ENCODE peak calls at places on chromosomes 7 and 10, in six cellular contexts. V is A673; N is neural crest cell; U is astrocyte; D is left ventricle myocardium inferior; G is CD8-positive, alpha-beta T cell. P is an unnamed sample.

GRCh38 chr7:3551536-3551935 is 250.5 kb downstream of the SDK1 start:
- DNase-seq in G (no peak), V (no peak), N (no peak), U (no peak), D (no peak), P (no peak)

GRCh38 chr7:130639391-130639790 is 29.2 kb downstream of the COPG2 start:
- DNase-seq in U (no peak), G (no peak), D (no peak), V (peak; percentile 24), N (no peak), P (no peak)

GRCh38 chr10:63887600-63888396 is 366.6 kb downstream of the REEP3 start:
- DNase-seq in D (no peak), U (no peak), N (no peak), G (no peak), V (no peak), P (no peak)

GRCh38 chr10:67837519-67838314 is at the start of gene DNAJC12:
- DNase-seq in V (peak; percentile 96), N (no peak), G (no peak), D (no peak), U (peak; percentile 59), P (peak; percentile 85)

GRCh38 chr7:1749864-1750466 is 79.9 kb downstream of the ELFN1 start:
- DNase-seq in V (no peak), G (no peak), N (no peak), U (no peak), D (peak; percentile 50), P (peak; percentile 7)

GRCh38 chr10:17214991-17215781 is 12.9 kb upstream of the VIM start:
- DNase-seq in V (peak; percentile 94), U (peak; percentile 98), G (no peak), N (no peak), D (no peak), P (peak; percentile 98)

GRCh38 chr7:44471436-44471835 is 19.0 kb downstream of the NUDCD3 start:
- DNase-seq in D (no peak), G (no peak), V (no peak), U (no peak), N (no peak), P (no peak)

GRCh38 chr7:46577394-46577793 is 656.3 kb upstream of the IGFBP3 start:
- DNase-seq in D (no peak), V (no peak), U (no peak), G (no peak), N (no peak), P (no peak)

GRCh38 chr7:116354171-116354545 is 143.8 kb downstream of the TES start:
- DNase-seq in G (no peak), D (peak; percentile 41), U (peak; percentile 90), N (no peak), V (no peak), P (peak; percentile 91)

GRCh38 chr10:84540022-84540616 is 211.7 kb downstream of the CCSER2 start:
- DNase-seq in V (peak; percentile 23), N (no peak), D (no peak), G (no peak), U (peak; percentile 89), P (peak; percentile 40)

GRCh38 chr7:47764746-47765145 is 182.8 kb upstream of the TNS3 start:
- DNase-seq in U (no peak), V (no peak), D (no peak), N (no peak), G (no peak), P (peak; percentile 33)

GRCh38 chr7:47405921-47406765 is 175.8 kb downstream of the TNS3 start:
- DNase-seq in V (no peak), D (peak; percentile 79), N (no peak), U (peak; percentile 69), G (no peak), P (peak; percentile 74)

GRCh38 chr10:12243860-12244620 is 48.1 kb downstream of the CDC123 start:
- DNase-seq in G (no peak), V (no peak), D (no peak), U (no peak), N (no peak), P (no peak)

GRCh38 chr7:112283382-112283910 is 77.0 kb downstream of the ZNF277 start:
- DNase-seq in U (no peak), G (no peak), N (no peak), D (no peak), V (no peak), P (no peak)

GRCh38 chr7:99551329-99551728 is 585 bp downstream of the FAM200A start:
- DNase-seq in U (no peak), D (no peak), V (no peak), N (no peak), G (no peak), P (peak; percentile 12)

GRCh38 chr10:45179716-45180115 is 135.7 kb downstream of the OR13A1 start:
- DNase-seq in D (no peak), N (no peak), U (no peak), G (no peak), V (no peak), P (peak; percentile 42)

GRCh38 chr10:125037145-125037544 is 95.2 kb downstream of the ZRANB1 start:
- DNase-seq in D (no peak), U (peak; percentile 83), V (peak; percentile 70), N (no peak), G (no peak), P (peak; percentile 79)

GRCh38 chr7:150992833-150993302 is 2.1 kb downstream of the NOS3 start:
- DNase-seq in N (peak; percentile 68), U (no peak), D (peak; percentile 43), V (peak; percentile 48), G (no peak), P (no peak)

GRCh38 chr7:44145969-44146897 is 5.1 kb upstream of the MYL7 start:
- DNase-seq in G (no peak), V (peak; percentile 77), D (peak; percentile 88), U (no peak), N (peak; percentile 64), P (peak; percentile 45)

GRCh38 chr10:98269435-98269912 is 1.5 kb upstream of the LOXL4 start:
- DNase-seq in V (no peak), N (no peak), G (no peak), D (peak; percentile 85), U (peak; percentile 84), P (peak; percentile 90)

GRCh38 chr7:132049462-132050304 is 493.3 kb upstream of the PODXL start:
- DNase-seq in G (no peak), U (no peak), N (peak; percentile 60), V (peak; percentile 54), D (no peak), P (no peak)

DNA sequence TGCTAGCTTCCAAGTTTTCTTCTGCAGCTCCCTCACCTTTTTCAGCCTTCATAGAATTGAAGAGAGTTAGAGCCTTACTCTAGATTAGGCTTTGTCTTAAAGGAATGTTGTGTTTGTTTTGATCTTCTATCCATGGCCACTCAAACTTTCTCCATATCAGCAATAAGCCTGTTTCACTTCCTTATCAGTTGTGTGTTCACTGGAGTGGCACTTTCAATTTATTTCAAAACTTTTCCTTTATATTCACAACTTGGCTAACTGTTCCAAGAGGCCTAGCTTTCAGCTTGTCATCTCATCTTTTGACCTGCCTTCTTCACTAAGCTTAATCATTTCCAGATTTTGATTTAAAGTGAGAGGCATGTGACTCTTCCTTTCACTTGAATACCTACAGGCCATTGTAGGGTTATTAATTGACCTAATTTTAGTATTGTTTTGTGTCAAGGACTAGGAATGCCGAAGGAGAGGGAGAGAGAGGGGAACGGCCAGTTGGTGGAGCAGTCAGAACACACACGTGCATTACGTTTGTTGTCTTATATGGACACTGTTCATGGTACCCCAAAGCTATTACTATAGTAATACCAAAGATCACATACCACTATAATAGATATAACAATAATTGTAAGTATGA is 5.4 kb upstream of the GNAT3 start:
- DNase-seq in D (no peak), N (no peak), U (no peak), V (no peak), G (no peak), P (no peak)
- TF ChIP-seq CTCF in D (peak; percentile 32), N (no peak), U (no peak), V (no peak), G (no peak), P (no peak)

GRCh38 chr10:86295791-86296190 is 70.8 kb downstream of the GRID1 start:
- DNase-seq in G (no peak), N (no peak), U (no peak), D (no peak), V (no peak), P (no peak)
- TF ChIP-seq CTCF in G (no peak), N (no peak), U (no peak), D (no peak), V (no peak), P (no peak)

DNA sequence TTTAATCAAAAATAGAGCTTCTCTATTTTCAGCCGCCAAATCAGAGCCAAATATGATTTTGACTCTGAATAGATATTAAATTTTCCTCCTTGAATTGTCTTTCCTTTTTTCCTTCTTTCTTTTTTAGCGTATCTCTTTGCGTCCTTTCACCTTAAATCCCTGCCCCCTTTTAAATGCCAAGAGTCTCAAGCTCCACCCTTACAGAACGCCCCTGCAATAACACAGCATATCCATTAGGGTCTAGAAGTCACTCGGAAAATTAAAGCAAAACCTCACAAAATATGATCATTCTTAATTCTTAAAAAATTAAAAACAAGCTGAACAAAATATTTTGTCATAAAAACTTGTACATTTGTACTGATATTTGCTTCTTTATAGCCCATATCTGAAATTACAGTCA is 51.3 kb upstream of the GRM8 start:
- DNase-seq in D (no peak), N (no peak), V (no peak), U (no peak), G (no peak), P (no peak)
- TF ChIP-seq CTCF in D (no peak), N (no peak), V (no peak), U (no peak), G (no peak), P (no peak)

DNA sequence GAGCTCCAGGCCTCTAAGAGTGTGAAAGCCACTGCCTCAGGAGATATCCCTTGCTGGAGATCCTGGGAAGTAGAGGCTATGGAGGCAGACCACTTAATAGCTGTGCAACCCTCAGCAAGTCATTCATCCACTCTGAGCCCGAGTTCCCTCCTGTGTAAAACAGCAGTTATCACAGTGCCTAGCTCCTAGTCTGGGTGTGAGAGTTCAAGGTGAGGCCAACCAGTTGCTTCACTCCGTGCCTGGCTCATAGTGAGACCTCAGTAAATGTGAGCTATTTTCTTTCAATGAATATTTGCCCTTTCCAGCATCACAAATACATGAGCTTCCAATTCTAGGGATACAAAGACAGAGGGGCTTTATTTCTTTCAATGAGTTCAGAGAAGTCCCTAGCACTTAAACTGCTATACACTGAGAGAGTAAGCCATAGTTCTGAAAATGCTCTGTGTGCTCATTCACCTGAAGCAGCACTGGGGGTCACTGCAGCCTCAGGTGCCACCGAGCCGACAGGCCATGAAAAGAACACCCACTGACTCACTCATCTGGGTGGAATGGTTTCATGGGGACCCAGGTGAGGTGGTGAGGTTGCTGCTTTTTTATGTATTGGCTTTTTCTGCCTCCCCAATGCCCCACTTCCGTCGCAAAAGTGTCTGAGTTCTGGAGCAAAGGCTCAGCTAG is 259.8 kb downstream of the KCNMA1 start:
- DNase-seq in N (no peak), D (no peak), G (no peak), U (no peak), V (no peak), P (no peak)
- TF ChIP-seq CTCF in N (no peak), D (no peak), G (no peak), U (no peak), V (no peak), P (no peak)

P was measured in fibroblast of lung.